ENCODE peak calls at places on chromosomes 3 and 15, in seven cellular contexts. A is HL-60, T is MM.1S, I is ACHN, L is H1, C is HTR-8/SVneo, J is kidney glomerular epithelial cell. M is an unnamed sample.

GRCh38 chr3:130276203-130276803 is 69.2 kb upstream of the COL6A5 start:
- DNase-seq in A (peak), T (peak), I (peak), L (no peak), C (peak), J (peak), M (no peak)

GRCh38 chr15:41180206-41180789 is 50.3 kb downstream of the EXD1 start:
- DNase-seq in A (no peak), T (no peak), I (no peak), L (no peak), C (no peak), J (no peak), M (no peak)

GRCh38 chr3:120642368-120642948 is 39.6 kb downstream of the HGD start:
- DNase-seq in A (peak), T (no peak), I (no peak), L (no peak), C (no peak), J (no peak), M (no peak)

GRCh38 chr3:11624704-11625375 is 18.9 kb downstream of the VGLL4 start:
- DNase-seq in A (no peak), T (no peak), I (no peak), L (no peak), C (no peak), J (no peak), M (no peak)

GRCh38 chr3:66220066-66220465 is 735 bp upstream of the SLC25A26 start:
- DNase-seq in A (no peak), T (no peak), I (peak), L (no peak), C (no peak), J (no peak), M (no peak)

GRCh38 chr15:27844018-27844666 is 255.0 kb downstream of the OCA2 start:
- DNase-seq in A (no peak), T (no peak), I (peak), L (peak), C (peak), J (no peak), M (no peak)

GRCh38 chr15:65355173-65355982 is 22.4 kb downstream of the IGDCC3 start:
- DNase-seq in A (no peak), T (no peak), I (no peak), L (peak), C (no peak), J (no peak), M (no peak)

GRCh38 chr15:33293619-33294309 is 17.0 kb upstream of the RYR3 start:
- DNase-seq in A (no peak), T (no peak), I (peak), L (no peak), C (no peak), J (peak), M (no peak)

GRCh38 chr15:84001037-84001436 is 234.5 kb upstream of the GOLGA6L4 start:
- DNase-seq in A (no peak), T (no peak), I (no peak), L (no peak), C (no peak), J (no peak), M (no peak)

GRCh38 chr15:52709172-52709979 is 30.2 kb upstream of the ATOSA start:
- DNase-seq in A (no peak), T (peak), I (no peak), L (peak), C (no peak), J (no peak), M (peak)

GRCh38 chr15:63504979-63505841 is 817 bp downstream of the USP3 start:
- DNase-seq in A (no peak), T (peak), I (peak), L (peak), C (no peak), J (peak), M (peak)

GRCh38 chr3:141277451-141277850 is 45.8 kb downstream of the PXYLP1 start:
- DNase-seq in A (no peak), T (no peak), I (no peak), L (no peak), C (no peak), J (no peak), M (no peak)

GRCh38 chr3:80785475-80785874 is 976.0 kb downstream of the GBE1 start:
- DNase-seq in A (no peak), T (peak), I (peak), L (no peak), C (no peak), J (no peak), M (no peak)